ENCODE peak calls at places on chromosomes 11 and 22, in seven cellular contexts. One of them, this sample, is unnamed.

GRCh38 chr22:25661067-25661466 is 80.9 kb upstream of the MYO18B start:
- DNase-seq in H1: no peak
- DNase-seq in IMR-90: no peak
- DNase-seq in trophoblast cell: no peak
- DNase-seq in mesenchymal stem cell: no peak
- DNase-seq in neuronal stem cell: no peak
- DNase-seq in H9: no peak
- DNase-seq in this sample: no peak

GRCh38 chr11:96456111-96456510 is 66.3 kb downstream of the JRKL start:
- DNase-seq in H1: no peak
- DNase-seq in trophoblast cell: no peak
- DNase-seq in neuronal stem cell: no peak
- DNase-seq in mesenchymal stem cell: no peak
- DNase-seq in H9: no peak
- DNase-seq in IMR-90: no peak
- DNase-seq in this sample: no peak

GRCh38 chr11:125874556-125875124 is 12.8 kb upstream of the HYLS1 start:
- DNase-seq in IMR-90: peak
- DNase-seq in trophoblast cell: peak
- DNase-seq in neuronal stem cell: peak
- DNase-seq in mesenchymal stem cell: peak
- DNase-seq in H9: peak
- DNase-seq in H1: peak
- DNase-seq in this sample: peak

GRCh38 chr11:65651589-65652510 is 10.9 kb downstream of the RELA start:
- DNase-seq in H1: no peak
- DNase-seq in H9: no peak
- DNase-seq in IMR-90: peak
- DNase-seq in mesenchymal stem cell: peak
- DNase-seq in neuronal stem cell: no peak
- DNase-seq in trophoblast cell: peak
- DNase-seq in this sample: no peak

GRCh38 chr22:38397189-38398097 is 57.6 kb downstream of the KCNJ4 start:
- DNase-seq in H9: peak
- DNase-seq in neuronal stem cell: peak
- DNase-seq in H1: peak
- DNase-seq in mesenchymal stem cell: peak
- DNase-seq in IMR-90: no peak
- DNase-seq in trophoblast cell: peak
- DNase-seq in this sample: peak

GRCh38 chr11:121634889-121635288 is 182.1 kb upstream of the SORL1-AS1 start:
- DNase-seq in H1: no peak
- DNase-seq in H9: no peak
- DNase-seq in neuronal stem cell: no peak
- DNase-seq in trophoblast cell: no peak
- DNase-seq in IMR-90: peak
- DNase-seq in mesenchymal stem cell: peak
- DNase-seq in this sample: no peak

GRCh38 chr11:69396948-69397307 is 84.5 kb upstream of the LINC01488 start:
- DNase-seq in H1: no peak
- DNase-seq in mesenchymal stem cell: no peak
- DNase-seq in trophoblast cell: no peak
- DNase-seq in neuronal stem cell: no peak
- DNase-seq in IMR-90: no peak
- DNase-seq in H9: no peak
- DNase-seq in this sample: no peak

GRCh38 chr11:65100674-65101350 is 4.8 kb downstream of the VPS51 start:
- DNase-seq in mesenchymal stem cell: no peak
- DNase-seq in neuronal stem cell: no peak
- DNase-seq in H1: no peak
- DNase-seq in trophoblast cell: no peak
- DNase-seq in H9: no peak
- DNase-seq in IMR-90: no peak
- DNase-seq in this sample: no peak

GRCh38 chr11:13465909-13466371 is 2.9 kb upstream of the BTBD10 start:
- DNase-seq in IMR-90: peak
- DNase-seq in neuronal stem cell: peak
- DNase-seq in H9: no peak
- DNase-seq in H1: no peak
- DNase-seq in trophoblast cell: no peak
- DNase-seq in mesenchymal stem cell: peak
- DNase-seq in this sample: no peak

GRCh38 chr11:1042626-1043562 is 6.4 kb upstream of the MUC6 start:
- DNase-seq in mesenchymal stem cell: no peak
- DNase-seq in trophoblast cell: no peak
- DNase-seq in IMR-90: no peak
- DNase-seq in H9: no peak
- DNase-seq in neuronal stem cell: no peak
- DNase-seq in H1: no peak
- DNase-seq in this sample: no peak

GRCh38 chr11:116598036-116598435 is 174.8 kb downstream of the BUD13 start:
- DNase-seq in H9: no peak
- DNase-seq in mesenchymal stem cell: no peak
- DNase-seq in trophoblast cell: no peak
- DNase-seq in IMR-90: no peak
- DNase-seq in neuronal stem cell: no peak
- DNase-seq in H1: no peak
- DNase-seq in this sample: no peak

GRCh38 chr22:36818010-36818642 is 1.3 kb upstream of the PVALB start:
- DNase-seq in H9: no peak
- DNase-seq in IMR-90: no peak
- DNase-seq in H1: no peak
- DNase-seq in trophoblast cell: no peak
- DNase-seq in neuronal stem cell: no peak
- DNase-seq in mesenchymal stem cell: no peak
- DNase-seq in this sample: peak

GRCh38 chr11:47235163-47235562 is 13.5 kb downstream of the ACP2 start:
- DNase-seq in trophoblast cell: no peak
- DNase-seq in H9: no peak
- DNase-seq in neuronal stem cell: no peak
- DNase-seq in H1: no peak
- DNase-seq in IMR-90: no peak
- DNase-seq in mesenchymal stem cell: no peak
- DNase-seq in this sample: no peak

GRCh38 chr11:65468874-65469333 is 29.9 kb upstream of the MALAT1 start:
- DNase-seq in H1: peak
- DNase-seq in trophoblast cell: peak
- DNase-seq in IMR-90: no peak
- DNase-seq in H9: peak
- DNase-seq in neuronal stem cell: no peak
- DNase-seq in mesenchymal stem cell: peak
- DNase-seq in this sample: peak

GRCh38 chr11:64459016-64459415 is 100.1 kb downstream of the RPS6KA4 start:
- DNase-seq in IMR-90: peak
- DNase-seq in mesenchymal stem cell: peak
- DNase-seq in neuronal stem cell: no peak
- DNase-seq in H1: no peak
- DNase-seq in trophoblast cell: no peak
- DNase-seq in H9: no peak
- DNase-seq in this sample: peak

GRCh38 chr11:77776455-77776854 is 44.1 kb downstream of the RSF1 start:
- DNase-seq in neuronal stem cell: no peak
- DNase-seq in mesenchymal stem cell: peak
- DNase-seq in H9: no peak
- DNase-seq in H1: no peak
- DNase-seq in trophoblast cell: no peak
- DNase-seq in IMR-90: peak
- DNase-seq in this sample: no peak

GRCh38 chr11:65448418-65449196 is 26.0 kb downstream of the NEAT1 start:
- DNase-seq in mesenchymal stem cell: peak
- DNase-seq in H1: no peak
- DNase-seq in neuronal stem cell: no peak
- DNase-seq in H9: peak
- DNase-seq in IMR-90: peak
- DNase-seq in trophoblast cell: peak
- DNase-seq in this sample: peak

GRCh38 chr11:96293583-96293982 is 49.4 kb downstream of the MAML2 start:
- DNase-seq in H9: no peak
- DNase-seq in IMR-90: no peak
- DNase-seq in mesenchymal stem cell: no peak
- DNase-seq in trophoblast cell: no peak
- DNase-seq in H1: no peak
- DNase-seq in neuronal stem cell: no peak
- DNase-seq in this sample: no peak

GRCh38 chr11:69173925-69174591 is 18.3 kb downstream of the SMIM38 start:
- DNase-seq in trophoblast cell: peak
- DNase-seq in neuronal stem cell: no peak
- DNase-seq in mesenchymal stem cell: no peak
- DNase-seq in H1: no peak
- DNase-seq in IMR-90: peak
- DNase-seq in H9: no peak
- DNase-seq in this sample: no peak

GRCh38 chr11:18617688-18618340 is 16.3 kb downstream of the SPTY2D1 start:
- DNase-seq in mesenchymal stem cell: peak
- DNase-seq in H1: no peak
- DNase-seq in trophoblast cell: no peak
- DNase-seq in IMR-90: peak
- DNase-seq in neuronal stem cell: no peak
- DNase-seq in H9: no peak
- DNase-seq in this sample: no peak

GRCh38 chr11:72411623-72412532 is 22.5 kb downstream of the CLPB start:
- DNase-seq in neuronal stem cell: no peak
- DNase-seq in IMR-90: no peak
- DNase-seq in H9: no peak
- DNase-seq in H1: no peak
- DNase-seq in mesenchymal stem cell: no peak
- DNase-seq in trophoblast cell: no peak
- DNase-seq in this sample: peak

GRCh38 chr11:103364687-103365086 is 255.5 kb downstream of the DYNC2H1 start:
- DNase-seq in H1: no peak
- DNase-seq in mesenchymal stem cell: no peak
- DNase-seq in neuronal stem cell: no peak
- DNase-seq in IMR-90: peak
- DNase-seq in H9: no peak
- DNase-seq in trophoblast cell: no peak
- DNase-seq in this sample: no peak

GRCh38 chr11:114134870-114135269 is 75.4 kb downstream of the ZBTB16 start:
- DNase-seq in mesenchymal stem cell: peak
- DNase-seq in trophoblast cell: peak
- DNase-seq in IMR-90: peak
- DNase-seq in neuronal stem cell: no peak
- DNase-seq in H1: no peak
- DNase-seq in H9: no peak
- DNase-seq in this sample: peak

GRCh38 chr11:114138411-114138810 is 78.9 kb downstream of the ZBTB16 start:
- DNase-seq in H1: no peak
- DNase-seq in trophoblast cell: no peak
- DNase-seq in IMR-90: no peak
- DNase-seq in H9: no peak
- DNase-seq in mesenchymal stem cell: no peak
- DNase-seq in neuronal stem cell: no peak
- DNase-seq in this sample: no peak

GRCh38 chr11:114137838-114138237 is 78.3 kb downstream of the ZBTB16 start:
- DNase-seq in mesenchymal stem cell: no peak
- DNase-seq in H9: no peak
- DNase-seq in H1: no peak
- DNase-seq in trophoblast cell: no peak
- DNase-seq in neuronal stem cell: no peak
- DNase-seq in IMR-90: no peak
- DNase-seq in this sample: no peak

GRCh38 chr11:114135737-114136151 is 76.2 kb downstream of the ZBTB16 start:
- DNase-seq in H9: peak
- DNase-seq in mesenchymal stem cell: peak
- DNase-seq in IMR-90: no peak
- DNase-seq in H1: no peak
- DNase-seq in trophoblast cell: peak
- DNase-seq in neuronal stem cell: no peak
- DNase-seq in this sample: peak

GRCh38 chr11:114137054-114137453 is 77.5 kb downstream of the ZBTB16 start:
- DNase-seq in IMR-90: no peak
- DNase-seq in neuronal stem cell: no peak
- DNase-seq in H9: no peak
- DNase-seq in H1: no peak
- DNase-seq in mesenchymal stem cell: peak
- DNase-seq in trophoblast cell: no peak
- DNase-seq in this sample: no peak
- H2BK120ac ChIP-seq in IMR-90: no peak
- H2BK120ac ChIP-seq in neuronal stem cell: no peak
- H2BK120ac ChIP-seq in H9: no peak
- H2BK120ac ChIP-seq in H1: no peak
- H2BK120ac ChIP-seq in mesenchymal stem cell: no peak
- H2BK120ac ChIP-seq in trophoblast cell: no peak
- H2BK120ac ChIP-seq in this sample: no peak

GRCh38 chr11:134565343-134565891 is 153.4 kb upstream of the B3GAT1 start:
- DNase-seq in H9: no peak
- DNase-seq in neuronal stem cell: no peak
- DNase-seq in IMR-90: no peak
- DNase-seq in H1: no peak
- DNase-seq in mesenchymal stem cell: no peak
- DNase-seq in trophoblast cell: no peak
- DNase-seq in this sample: no peak

GRCh38 chr11:134562941-134563471 is 151.0 kb upstream of the B3GAT1 start:
- DNase-seq in H9: no peak
- DNase-seq in trophoblast cell: no peak
- DNase-seq in mesenchymal stem cell: no peak
- DNase-seq in H1: peak
- DNase-seq in IMR-90: no peak
- DNase-seq in neuronal stem cell: no peak
- DNase-seq in this sample: no peak

GRCh38 chr11:134562176-134562575 is 150.1 kb upstream of the B3GAT1 start:
- DNase-seq in H9: no peak
- DNase-seq in H1: peak
- DNase-seq in trophoblast cell: no peak
- DNase-seq in IMR-90: no peak
- DNase-seq in mesenchymal stem cell: no peak
- DNase-seq in neuronal stem cell: no peak
- DNase-seq in this sample: no peak

GRCh38 chr11:134566311-134566710 is 154.3 kb upstream of the B3GAT1 start:
- DNase-seq in neuronal stem cell: no peak
- DNase-seq in H9: no peak
- DNase-seq in mesenchymal stem cell: no peak
- DNase-seq in H1: peak
- DNase-seq in trophoblast cell: no peak
- DNase-seq in IMR-90: no peak
- DNase-seq in this sample: no peak

GRCh38 chr11:134564472-134565200 is 152.6 kb upstream of the B3GAT1 start:
- DNase-seq in H9: no peak
- DNase-seq in trophoblast cell: no peak
- DNase-seq in neuronal stem cell: no peak
- DNase-seq in H1: peak
- DNase-seq in IMR-90: no peak
- DNase-seq in mesenchymal stem cell: no peak
- DNase-seq in this sample: no peak
- H2BK120ac ChIP-seq in H9: no peak
- H2BK120ac ChIP-seq in trophoblast cell: no peak
- H2BK120ac ChIP-seq in neuronal stem cell: no peak
- H2BK120ac ChIP-seq in H1: no peak
- H2BK120ac ChIP-seq in IMR-90: no peak
- H2BK120ac ChIP-seq in mesenchymal stem cell: no peak
- H2BK120ac ChIP-seq in this sample: no peak

GRCh38 chr11:8805256-8805655 is 105.7 kb upstream of the AKIP1 start:
- DNase-seq in IMR-90: no peak
- DNase-seq in trophoblast cell: no peak
- DNase-seq in neuronal stem cell: no peak
- DNase-seq in mesenchymal stem cell: no peak
- DNase-seq in H9: no peak
- DNase-seq in H1: no peak
- DNase-seq in this sample: no peak
- H2BK120ac ChIP-seq in IMR-90: no peak
- H2BK120ac ChIP-seq in trophoblast cell: no peak
- H2BK120ac ChIP-seq in neuronal stem cell: no peak
- H2BK120ac ChIP-seq in mesenchymal stem cell: no peak
- H2BK120ac ChIP-seq in H9: no peak
- H2BK120ac ChIP-seq in H1: no peak
- H2BK120ac ChIP-seq in this sample: no peak

GRCh38 chr11:110761994-110762393 is 49.8 kb upstream of the ARHGAP20 start:
- DNase-seq in neuronal stem cell: no peak
- DNase-seq in H9: no peak
- DNase-seq in H1: no peak
- DNase-seq in mesenchymal stem cell: no peak
- DNase-seq in IMR-90: no peak
- DNase-seq in trophoblast cell: no peak
- DNase-seq in this sample: no peak
- H2BK120ac ChIP-seq in neuronal stem cell: no peak
- H2BK120ac ChIP-seq in H9: no peak
- H2BK120ac ChIP-seq in H1: no peak
- H2BK120ac ChIP-seq in mesenchymal stem cell: no peak
- H2BK120ac ChIP-seq in IMR-90: peak
- H2BK120ac ChIP-seq in trophoblast cell: no peak
- H2BK120ac ChIP-seq in this sample: no peak

This sample was measured in mesendoderm.